ENCODE peak calls at places on chromosomes 5 and 9, in eight cellular contexts. One of them, this sample, is unnamed.

GRCh38 chr9:3263698-3264097 is 262.1 kb downstream of the RFX3 start:
- DNase-seq in EL: no peak
- DNase-seq in CD4-positive, alpha-beta T cell: no peak
- DNase-seq in AG08396: no peak
- DNase-seq in pancreas: no peak
- DNase-seq in effector CD4-positive, alpha-beta T cell: no peak
- DNase-seq in activated naive CD4-positive, alpha-beta T cell treated with Interleukin-2 at 50 U/mL for 16 hours: no peak
- DNase-seq in psoas muscle: no peak
- DNase-seq in this sample: no peak

GRCh38 chr5:124301850-124302249 is 444.6 kb downstream of the ZNF608 start:
- DNase-seq in EL: peak
- DNase-seq in CD4-positive, alpha-beta T cell: no peak
- DNase-seq in AG08396: peak
- DNase-seq in pancreas: no peak
- DNase-seq in effector CD4-positive, alpha-beta T cell: no peak
- DNase-seq in activated naive CD4-positive, alpha-beta T cell treated with Interleukin-2 at 50 U/mL for 16 hours: no peak
- DNase-seq in psoas muscle: no peak
- DNase-seq in this sample: no peak

GRCh38 chr9:16241231-16241630 is 629.2 kb downstream of the BNC2 start:
- DNase-seq in EL: peak
- DNase-seq in CD4-positive, alpha-beta T cell: no peak
- DNase-seq in AG08396: peak
- DNase-seq in pancreas: no peak
- DNase-seq in effector CD4-positive, alpha-beta T cell: no peak
- DNase-seq in activated naive CD4-positive, alpha-beta T cell treated with Interleukin-2 at 50 U/mL for 16 hours: no peak
- DNase-seq in psoas muscle: no peak
- DNase-seq in this sample: peak

GRCh38 chr9:97761066-97761598 is 64.0 kb upstream of the XPA start:
- DNase-seq in EL: no peak
- DNase-seq in CD4-positive, alpha-beta T cell: no peak
- DNase-seq in AG08396: no peak
- DNase-seq in pancreas: no peak
- DNase-seq in effector CD4-positive, alpha-beta T cell: no peak
- DNase-seq in activated naive CD4-positive, alpha-beta T cell treated with Interleukin-2 at 50 U/mL for 16 hours: no peak
- DNase-seq in psoas muscle: no peak
- DNase-seq in this sample: no peak

GRCh38 chr9:27385606-27386005 is 88.7 kb upstream of the EQTN start:
- DNase-seq in EL: no peak
- DNase-seq in CD4-positive, alpha-beta T cell: no peak
- DNase-seq in AG08396: no peak
- DNase-seq in pancreas: peak
- DNase-seq in effector CD4-positive, alpha-beta T cell: no peak
- DNase-seq in activated naive CD4-positive, alpha-beta T cell treated with Interleukin-2 at 50 U/mL for 16 hours: no peak
- DNase-seq in psoas muscle: no peak
- DNase-seq in this sample: no peak

GRCh38 chr9:111271047-111271446 is 59.0 kb downstream of the OR2K2 start:
- DNase-seq in EL: no peak
- DNase-seq in CD4-positive, alpha-beta T cell: no peak
- DNase-seq in AG08396: no peak
- DNase-seq in pancreas: no peak
- DNase-seq in effector CD4-positive, alpha-beta T cell: no peak
- DNase-seq in activated naive CD4-positive, alpha-beta T cell treated with Interleukin-2 at 50 U/mL for 16 hours: no peak
- DNase-seq in psoas muscle: no peak
- DNase-seq in this sample: no peak

GRCh38 chr9:107465467-107466451 is 23.8 kb downstream of the KLF4 start:
- DNase-seq in EL: peak
- DNase-seq in CD4-positive, alpha-beta T cell: no peak
- DNase-seq in AG08396: peak
- DNase-seq in pancreas: peak
- DNase-seq in effector CD4-positive, alpha-beta T cell: no peak
- DNase-seq in activated naive CD4-positive, alpha-beta T cell treated with Interleukin-2 at 50 U/mL for 16 hours: peak
- DNase-seq in psoas muscle: peak
- DNase-seq in this sample: peak

GRCh38 chr9:128404579-128404978 is 16.1 kb upstream of the CERCAM start:
- DNase-seq in EL: no peak
- DNase-seq in CD4-positive, alpha-beta T cell: no peak
- DNase-seq in AG08396: no peak
- DNase-seq in pancreas: no peak
- DNase-seq in effector CD4-positive, alpha-beta T cell: no peak
- DNase-seq in activated naive CD4-positive, alpha-beta T cell treated with Interleukin-2 at 50 U/mL for 16 hours: no peak
- DNase-seq in psoas muscle: no peak
- DNase-seq in this sample: no peak

GRCh38 chr5:152164860-152165259 is 240.2 kb upstream of the GLRA1 start:
- DNase-seq in EL: no peak
- DNase-seq in CD4-positive, alpha-beta T cell: no peak
- DNase-seq in AG08396: no peak
- DNase-seq in pancreas: no peak
- DNase-seq in effector CD4-positive, alpha-beta T cell: no peak
- DNase-seq in activated naive CD4-positive, alpha-beta T cell treated with Interleukin-2 at 50 U/mL for 16 hours: no peak
- DNase-seq in psoas muscle: no peak
- DNase-seq in this sample: no peak

GRCh38 chr5:98206566-98206965 is 566.9 kb upstream of the RGMB start:
- DNase-seq in EL: no peak
- DNase-seq in CD4-positive, alpha-beta T cell: no peak
- DNase-seq in AG08396: no peak
- DNase-seq in pancreas: no peak
- DNase-seq in effector CD4-positive, alpha-beta T cell: no peak
- DNase-seq in activated naive CD4-positive, alpha-beta T cell treated with Interleukin-2 at 50 U/mL for 16 hours: no peak
- DNase-seq in psoas muscle: no peak
- DNase-seq in this sample: no peak

GRCh38 chr5:26009742-26010141 is 1028.6 kb downstream of the CDH9 start:
- DNase-seq in EL: no peak
- DNase-seq in CD4-positive, alpha-beta T cell: no peak
- DNase-seq in AG08396: no peak
- DNase-seq in pancreas: no peak
- DNase-seq in effector CD4-positive, alpha-beta T cell: no peak
- DNase-seq in activated naive CD4-positive, alpha-beta T cell treated with Interleukin-2 at 50 U/mL for 16 hours: no peak
- DNase-seq in psoas muscle: no peak
- DNase-seq in this sample: no peak

GRCh38 chr5:32110081-32110696 is 63.9 kb downstream of the GOLPH3 start:
- DNase-seq in EL: no peak
- DNase-seq in CD4-positive, alpha-beta T cell: no peak
- DNase-seq in AG08396: no peak
- DNase-seq in pancreas: no peak
- DNase-seq in effector CD4-positive, alpha-beta T cell: no peak
- DNase-seq in activated naive CD4-positive, alpha-beta T cell treated with Interleukin-2 at 50 U/mL for 16 hours: no peak
- DNase-seq in psoas muscle: no peak
- DNase-seq in this sample: no peak

GRCh38 chr9:121568541-121569265 is 69.1 kb upstream of the GGTA1 start:
- DNase-seq in EL: peak
- DNase-seq in CD4-positive, alpha-beta T cell: no peak
- DNase-seq in AG08396: no peak
- DNase-seq in pancreas: peak
- DNase-seq in effector CD4-positive, alpha-beta T cell: no peak
- DNase-seq in activated naive CD4-positive, alpha-beta T cell treated with Interleukin-2 at 50 U/mL for 16 hours: no peak
- DNase-seq in psoas muscle: peak
- DNase-seq in this sample: peak

GRCh38 chr9:127290666-127291065 is 26.1 kb downstream of the GARNL3 start:
- DNase-seq in EL: no peak
- DNase-seq in CD4-positive, alpha-beta T cell: no peak
- DNase-seq in AG08396: no peak
- DNase-seq in pancreas: no peak
- DNase-seq in effector CD4-positive, alpha-beta T cell: no peak
- DNase-seq in activated naive CD4-positive, alpha-beta T cell treated with Interleukin-2 at 50 U/mL for 16 hours: no peak
- DNase-seq in psoas muscle: no peak
- DNase-seq in this sample: no peak

GRCh38 chr9:89461302-89461701 is 36.6 kb downstream of the SEMA4D start:
- DNase-seq in EL: peak
- DNase-seq in CD4-positive, alpha-beta T cell: no peak
- DNase-seq in AG08396: peak
- DNase-seq in pancreas: no peak
- DNase-seq in effector CD4-positive, alpha-beta T cell: peak
- DNase-seq in activated naive CD4-positive, alpha-beta T cell treated with Interleukin-2 at 50 U/mL for 16 hours: peak
- DNase-seq in psoas muscle: no peak
- DNase-seq in this sample: no peak

GRCh38 chr9:32289756-32290155 is 94.7 kb upstream of the ACO1 start:
- DNase-seq in EL: no peak
- DNase-seq in CD4-positive, alpha-beta T cell: no peak
- DNase-seq in AG08396: no peak
- DNase-seq in pancreas: no peak
- DNase-seq in effector CD4-positive, alpha-beta T cell: no peak
- DNase-seq in activated naive CD4-positive, alpha-beta T cell treated with Interleukin-2 at 50 U/mL for 16 hours: no peak
- DNase-seq in psoas muscle: no peak
- DNase-seq in this sample: no peak

GRCh38 chr9:33109850-33110595 is 33.5 kb upstream of the SMU1 start:
- DNase-seq in EL: no peak
- DNase-seq in CD4-positive, alpha-beta T cell: no peak
- DNase-seq in AG08396: no peak
- DNase-seq in pancreas: no peak
- DNase-seq in effector CD4-positive, alpha-beta T cell: no peak
- DNase-seq in activated naive CD4-positive, alpha-beta T cell treated with Interleukin-2 at 50 U/mL for 16 hours: no peak
- DNase-seq in psoas muscle: no peak
- DNase-seq in this sample: no peak

GRCh38 chr9:87711857-87712800 is 13.8 kb upstream of the CTSL start:
- DNase-seq in EL: peak
- DNase-seq in CD4-positive, alpha-beta T cell: no peak
- DNase-seq in AG08396: peak
- DNase-seq in pancreas: no peak
- DNase-seq in effector CD4-positive, alpha-beta T cell: no peak
- DNase-seq in activated naive CD4-positive, alpha-beta T cell treated with Interleukin-2 at 50 U/mL for 16 hours: no peak
- DNase-seq in psoas muscle: peak
- DNase-seq in this sample: peak

GRCh38 chr9:101087426-101087825 is 58.9 kb downstream of the PLPPR1 start:
- DNase-seq in EL: no peak
- DNase-seq in CD4-positive, alpha-beta T cell: no peak
- DNase-seq in AG08396: no peak
- DNase-seq in pancreas: no peak
- DNase-seq in effector CD4-positive, alpha-beta T cell: no peak
- DNase-seq in activated naive CD4-positive, alpha-beta T cell treated with Interleukin-2 at 50 U/mL for 16 hours: no peak
- DNase-seq in psoas muscle: no peak
- DNase-seq in this sample: no peak